ENCODE peak calls at places on chromosome 9, in four cellular contexts. One of them, this sample, is unnamed.

GRCh38 chr9:99092643-99093491 is 12.0 kb upstream of the TGFBR1 start:
- DNase-seq in A549: no peak
- DNase-seq in WTC11: no peak
- DNase-seq in K562: peak; percentile 77
- DNase-seq in this sample: no peak

GRCh38 chr9:21770877-21771560 is 31.4 kb upstream of the MTAP start:
- DNase-seq in K562: no peak
- DNase-seq in WTC11: no peak
- DNase-seq in A549: no peak
- DNase-seq in this sample: no peak

GRCh38 chr9:136554870-136555269 is 9.0 kb upstream of the NOTCH1 start:
- DNase-seq in A549: no peak
- DNase-seq in K562: no peak
- DNase-seq in WTC11: no peak
- DNase-seq in this sample: no peak

GRCh38 chr9:127664678-127665507 is 41.9 kb upstream of the CFAP157 start:
- DNase-seq in WTC11: no peak
- DNase-seq in A549: no peak
- DNase-seq in K562: no peak
- DNase-seq in this sample: peak; percentile 83

GRCh38 chr9:29322240-29322639 is 1749.0 kb upstream of the C9orf72 start:
- DNase-seq in A549: no peak
- DNase-seq in K562: no peak
- DNase-seq in WTC11: no peak
- DNase-seq in this sample: no peak

GRCh38 chr9:85108806-85109205 is 439.3 kb downstream of the NTRK2 start:
- DNase-seq in A549: no peak
- DNase-seq in WTC11: no peak
- DNase-seq in K562: no peak
- DNase-seq in this sample: no peak

GRCh38 chr9:136089697-136090045 is 5.4 kb downstream of the NACC2 start:
- DNase-seq in A549: no peak
- DNase-seq in K562: no peak
- DNase-seq in WTC11: no peak
- DNase-seq in this sample: no peak

GRCh38 chr9:109751253-109751652 is 28.7 kb upstream of the PALM2AKAP2 start:
- DNase-seq in K562: no peak
- DNase-seq in WTC11: no peak
- DNase-seq in A549: no peak
- DNase-seq in this sample: peak; percentile 49

GRCh38 chr9:137458194-137459146 is 664 bp downstream of the NSMF start:
- DNase-seq in A549: no peak
- DNase-seq in WTC11: peak; percentile 26
- DNase-seq in K562: no peak
- DNase-seq in this sample: no peak

GRCh38 chr9:33350310-33350709 is 52.1 kb downstream of the AQP7 start:
- DNase-seq in WTC11: no peak
- DNase-seq in K562: no peak
- DNase-seq in A549: peak; percentile 50
- DNase-seq in this sample: no peak

GRCh38 chr9:127714916-127715442 is 484 bp downstream of the PTRH1 start:
- DNase-seq in A549: no peak
- DNase-seq in WTC11: no peak
- DNase-seq in K562: no peak
- DNase-seq in this sample: no peak

GRCh38 chr9:74556685-74557084 is 59.5 kb downstream of the RORB start:
- DNase-seq in A549: no peak
- DNase-seq in K562: no peak
- DNase-seq in WTC11: no peak
- DNase-seq in this sample: no peak

GRCh38 chr9:124054671-124055212 is 43.2 kb downstream of the LHX2 start:
- DNase-seq in WTC11: peak; percentile 8
- DNase-seq in A549: no peak
- DNase-seq in K562: peak; percentile 41
- DNase-seq in this sample: peak; percentile 26

GRCh38 chr9:76652894-76653293 is 111.3 kb upstream of the PCA3 start:
- DNase-seq in WTC11: no peak
- DNase-seq in A549: no peak
- DNase-seq in K562: no peak
- DNase-seq in this sample: no peak

GRCh38 chr9:99511723-99512122 is 289.6 kb downstream of the SEC61B start:
- DNase-seq in K562: no peak
- DNase-seq in A549: no peak
- DNase-seq in WTC11: peak; percentile 25
- DNase-seq in this sample: no peak

GRCh38 chr9:114364123-114364522 is 23.7 kb downstream of the AKNA start:
- DNase-seq in K562: no peak
- DNase-seq in A549: no peak
- DNase-seq in WTC11: no peak
- DNase-seq in this sample: peak; percentile 57

GRCh38 chr9:97969014-97969413 is 14.1 kb upstream of the ANP32B start:
- DNase-seq in WTC11: no peak
- DNase-seq in K562: no peak
- DNase-seq in A549: no peak
- DNase-seq in this sample: no peak

GRCh38 chr9:33159058-33159759 is 7.9 kb downstream of the B4GALT1 start:
- DNase-seq in A549: no peak
- DNase-seq in WTC11: no peak
- DNase-seq in K562: peak; percentile 54
- DNase-seq in this sample: no peak

GRCh38 chr9:82354260-82354659 is 365.7 kb downstream of the SPATA31D1 start:
- DNase-seq in K562: no peak
- DNase-seq in WTC11: no peak
- DNase-seq in A549: no peak
- DNase-seq in this sample: no peak

GRCh38 chr9:121288557-121288873 is 20.6 kb downstream of the GSN start:
- DNase-seq in A549: no peak
- DNase-seq in WTC11: no peak
- DNase-seq in K562: no peak
- DNase-seq in this sample: no peak

GRCh38 chr9:76927540-76928240 is 21.8 kb upstream of the PRUNE2 start:
- DNase-seq in K562: no peak
- DNase-seq in A549: no peak
- DNase-seq in WTC11: no peak
- DNase-seq in this sample: no peak

GRCh38 chr9:132054024-132054423 is 25.6 kb downstream of the MED27 start:
- DNase-seq in A549: no peak
- DNase-seq in WTC11: peak; percentile 24
- DNase-seq in K562: peak; percentile 38
- DNase-seq in this sample: no peak

GRCh38 chr9:2874001-2874750 is 30.3 kb upstream of the PUM3 start:
- DNase-seq in K562: no peak
- DNase-seq in A549: no peak
- DNase-seq in WTC11: no peak
- DNase-seq in this sample: no peak

GRCh38 chr9:121727295-121728028 is 76.0 kb downstream of the DAB2IP start:
- DNase-seq in WTC11: no peak
- DNase-seq in K562: no peak
- DNase-seq in A549: no peak
- DNase-seq in this sample: no peak

GRCh38 chr9:97633859-97634485 is 351 bp downstream of the NCBP1 start:
- DNase-seq in A549: peak; percentile 16
- DNase-seq in K562: no peak
- DNase-seq in WTC11: no peak
- DNase-seq in this sample: peak; percentile 3

GRCh38 chr9:77980622-77981021 is 51.0 kb downstream of the GNAQ start:
- DNase-seq in WTC11: no peak
- DNase-seq in A549: no peak
- DNase-seq in K562: no peak
- DNase-seq in this sample: no peak

GRCh38 chr9:81619353-81620008 is 69.9 kb downstream of the TLE1 start:
- DNase-seq in K562: no peak
- DNase-seq in WTC11: no peak
- DNase-seq in A549: no peak
- DNase-seq in this sample: no peak

GRCh38 chr9:123997665-123998277 is 13.8 kb upstream of the LHX2 start:
- DNase-seq in K562: no peak
- DNase-seq in WTC11: peak; percentile 42
- DNase-seq in A549: no peak
- DNase-seq in this sample: no peak

GRCh38 chr9:110078626-110079025 is 129.3 kb downstream of the C9orf152 start:
- DNase-seq in A549: no peak
- DNase-seq in K562: no peak
- DNase-seq in WTC11: no peak
- DNase-seq in this sample: no peak

GRCh38 chr9:106718996-106719395 is 144.0 kb upstream of the ZNF462 start:
- DNase-seq in A549: no peak
- DNase-seq in WTC11: no peak
- DNase-seq in K562: no peak
- DNase-seq in this sample: no peak

GRCh38 chr9:135989722-135990467 is 28.7 kb upstream of the UBAC1 start:
- DNase-seq in WTC11: no peak
- DNase-seq in K562: no peak
- DNase-seq in A549: no peak
- DNase-seq in this sample: no peak

GRCh38 chr9:134870311-134870694 is 10.3 kb upstream of the FCN2 start:
- DNase-seq in WTC11: no peak
- DNase-seq in A549: no peak
- DNase-seq in K562: no peak
- DNase-seq in this sample: no peak

GRCh38 chr9:33435821-33436277 is 11.5 kb downstream of the AQP3 start:
- DNase-seq in A549: no peak
- DNase-seq in WTC11: no peak
- DNase-seq in K562: no peak
- DNase-seq in this sample: no peak

GRCh38 chr9:14096182-14096922 is 217.6 kb downstream of the NFIB start:
- DNase-seq in K562: no peak
- DNase-seq in WTC11: no peak
- DNase-seq in A549: peak; percentile 13
- DNase-seq in this sample: no peak

GRCh38 chr9:9598723-9599122 is 1014.1 kb downstream of the PTPRD start:
- DNase-seq in WTC11: no peak
- DNase-seq in A549: no peak
- DNase-seq in K562: no peak
- DNase-seq in this sample: no peak

DNA sequence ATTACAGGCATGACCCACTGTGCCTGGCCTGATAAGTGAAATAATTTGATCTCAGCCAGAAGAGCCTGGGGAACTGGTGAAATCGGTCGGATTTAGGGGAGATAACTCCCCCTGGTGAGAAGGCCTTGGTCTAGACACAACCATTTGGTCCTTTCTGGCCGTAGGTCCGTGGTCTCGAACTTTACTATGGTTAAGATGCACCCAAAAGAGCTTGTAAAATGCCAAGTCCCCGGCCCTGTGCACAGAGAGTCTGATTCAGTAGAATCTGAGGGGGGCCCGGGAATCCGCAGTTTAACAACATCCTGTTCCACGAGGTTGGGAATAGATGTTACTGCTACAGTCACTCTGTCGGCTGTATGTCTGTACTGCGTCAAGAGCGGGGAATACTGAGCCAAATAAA is 140.7 kb downstream of the C9orf50 start:
- DNase-seq in K562: peak; percentile 31
- DNase-seq in A549: no peak
- DNase-seq in WTC11: no peak
- DNase-seq in this sample: no peak
- TF ChIP-seq NR3C1 in K562: no peak
- TF ChIP-seq NR3C1 in A549: no peak
- TF ChIP-seq NR3C1 in WTC11: no peak
- TF ChIP-seq NR3C1 in this sample: no peak

GRCh38 chr9:83451308-83451707 is 86.9 kb downstream of the FRMD3 start:
- DNase-seq in WTC11: no peak
- DNase-seq in K562: no peak
- DNase-seq in A549: no peak
- DNase-seq in this sample: no peak
- TF ChIP-seq NR3C1 in WTC11: no peak
- TF ChIP-seq NR3C1 in K562: no peak
- TF ChIP-seq NR3C1 in A549: no peak
- TF ChIP-seq NR3C1 in this sample: no peak

GRCh38 chr9:104604801-104605200 is 626 bp downstream of the OR13C2 start:
- DNase-seq in A549: no peak
- DNase-seq in WTC11: no peak
- DNase-seq in K562: no peak
- DNase-seq in this sample: no peak

GRCh38 chr9:104608336-104608735 is 2.9 kb upstream of the OR13C2 start:
- DNase-seq in K562: no peak
- DNase-seq in WTC11: no peak
- DNase-seq in A549: no peak
- DNase-seq in this sample: no peak

GRCh38 chr9:104606202-104606601 is 775 bp upstream of the OR13C2 start:
- DNase-seq in K562: no peak
- DNase-seq in WTC11: no peak
- DNase-seq in A549: no peak
- DNase-seq in this sample: no peak
- TF ChIP-seq NR3C1 in K562: no peak
- TF ChIP-seq NR3C1 in WTC11: no peak
- TF ChIP-seq NR3C1 in A549: no peak
- TF ChIP-seq NR3C1 in this sample: no peak

DNA sequence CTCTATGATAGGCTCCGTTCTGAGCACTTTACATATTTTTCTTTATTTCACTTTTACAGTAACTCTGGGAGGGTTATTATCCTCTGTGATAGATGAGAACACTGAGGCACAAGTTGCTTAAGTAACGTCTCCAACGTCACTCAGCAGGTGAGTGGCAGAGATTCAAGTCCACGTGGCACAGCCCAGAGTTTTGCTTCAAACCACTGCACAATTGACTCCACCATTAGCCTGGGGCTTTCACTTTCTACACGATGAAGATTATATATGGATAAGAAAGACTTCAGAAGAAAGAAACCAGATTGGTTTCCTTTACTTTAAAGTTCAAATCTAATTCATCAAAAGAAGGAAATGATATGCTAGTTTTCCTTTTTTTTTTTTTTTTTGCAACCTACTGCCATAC is 245.9 kb downstream of the SYK start:
- DNase-seq in WTC11: no peak
- DNase-seq in K562: no peak
- DNase-seq in A549: no peak
- DNase-seq in this sample: no peak
- TF ChIP-seq NR3C1 in WTC11: no peak
- TF ChIP-seq NR3C1 in K562: no peak
- TF ChIP-seq NR3C1 in A549: no peak
- TF ChIP-seq NR3C1 in this sample: no peak